ENCODE peak calls at places on chromosomes 6 and 20, in eight cellular contexts. Z is neural progenitor cell, K is A549, Y is PC-3, O is kidney, H is tibial artery, S is astrocyte, E is Panc1. Q is an unnamed sample.

GRCh38 chr6:166251196-166251595 is 57.0 kb downstream of the PRR18 start:
- DNase-seq in O (no peak), Z (no peak), K (no peak), E (no peak), H (no peak), S (no peak), Y (no peak), Q (no peak)

GRCh38 chr6:106750146-106750900 is 120.9 kb downstream of the QRSL1 start:
- DNase-seq in O (no peak), S (peak; percentile 4), E (no peak), K (no peak), Y (no peak), Z (no peak), H (no peak), Q (no peak)

GRCh38 chr6:27872634-27873028 is 39.6 kb downstream of the OR2B2 start:
- DNase-seq in H (no peak), E (no peak), Z (no peak), Y (no peak), S (no peak), O (no peak), K (no peak), Q (no peak)

GRCh38 chr20:50320910-50321796 is 130.5 kb downstream of the CEBPB start:
- DNase-seq in H (peak; percentile 98), S (peak; percentile 96), O (peak; percentile 97), E (no peak), Z (peak; percentile 85), K (peak; percentile 89), Y (peak; percentile 98), Q (no peak)

GRCh38 chr6:133835901-133836300 is 53.0 kb upstream of the TCF21 start:
- DNase-seq in E (no peak), Z (no peak), K (peak; percentile 52), H (no peak), S (no peak), Y (peak; percentile 4), O (no peak), Q (no peak)

GRCh38 chr6:35094183-35094582 is 47.0 kb downstream of the TCP11 start:
- DNase-seq in S (no peak), K (no peak), Z (no peak), H (no peak), O (no peak), Y (no peak), E (no peak), Q (no peak)

GRCh38 chr6:20699402-20699801 is 165.1 kb downstream of the CDKAL1 start:
- DNase-seq in K (no peak), S (no peak), E (no peak), Z (no peak), Y (no peak), O (no peak), H (no peak), Q (no peak)

GRCh38 chr6:111173946-111174345 is 86.6 kb downstream of the SLC16A10 start:
- DNase-seq in H (no peak), E (no peak), Z (no peak), O (no peak), K (no peak), S (no peak), Y (no peak), Q (peak; percentile 91)

GRCh38 chr6:36678488-36679042 is at the start of gene CDKN1A:
- DNase-seq in E (no peak), S (peak; percentile 78), H (peak; percentile 98), K (peak; percentile 86), Y (peak; percentile 92), Z (peak; percentile 97), O (peak; percentile 97), Q (peak; percentile 92)

GRCh38 chr6:14635933-14636599 is 518.5 kb downstream of the CD83 start:
- DNase-seq in O (no peak), Z (no peak), H (no peak), S (no peak), K (no peak), E (no peak), Y (no peak), Q (no peak)

GRCh38 chr6:168366473-168366872 is 46.9 kb upstream of the DACT2 start:
- DNase-seq in O (no peak), Z (no peak), S (no peak), H (no peak), E (no peak), Y (no peak), K (no peak), Q (no peak)

DNA sequence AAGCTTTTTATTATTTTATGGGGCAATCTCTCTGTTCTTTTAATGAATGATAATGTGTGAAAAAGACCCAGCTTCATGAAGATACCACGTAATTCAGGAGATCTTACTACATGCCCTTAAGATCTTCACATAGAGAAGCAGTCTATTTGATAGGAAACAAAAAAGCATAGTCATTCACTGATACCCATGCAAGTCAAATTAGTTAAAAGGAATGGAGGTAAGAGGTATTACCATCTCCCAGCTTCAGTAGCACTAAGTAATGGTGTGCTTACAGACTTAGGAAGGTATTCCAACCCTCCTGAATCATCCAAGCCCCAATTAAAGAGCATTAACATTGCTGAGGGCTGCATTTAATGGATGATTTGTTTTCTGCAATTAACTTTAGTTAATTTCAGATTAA is 364.7 kb downstream of the SYNE1 start:
- DNase-seq in K (no peak), Z (no peak), H (no peak), O (no peak), Y (no peak), E (no peak), S (peak; percentile 62), Q (no peak)
- H3K4me1 ChIP-seq in K (peaks cover 12% of the 10 kb centered on the region), Z (no peaks in the 10 kb centered on the region), H (peaks cover 86% of the 10 kb centered on the region), O (peaks cover 8% of the 10 kb centered on the region), Y (peaks cover 53% of the 10 kb centered on the region), E (no peaks in the 10 kb centered on the region), S (peaks cover 32% of the 10 kb centered on the region), Q (peaks cover 39% of the 10 kb centered on the region)

DNA sequence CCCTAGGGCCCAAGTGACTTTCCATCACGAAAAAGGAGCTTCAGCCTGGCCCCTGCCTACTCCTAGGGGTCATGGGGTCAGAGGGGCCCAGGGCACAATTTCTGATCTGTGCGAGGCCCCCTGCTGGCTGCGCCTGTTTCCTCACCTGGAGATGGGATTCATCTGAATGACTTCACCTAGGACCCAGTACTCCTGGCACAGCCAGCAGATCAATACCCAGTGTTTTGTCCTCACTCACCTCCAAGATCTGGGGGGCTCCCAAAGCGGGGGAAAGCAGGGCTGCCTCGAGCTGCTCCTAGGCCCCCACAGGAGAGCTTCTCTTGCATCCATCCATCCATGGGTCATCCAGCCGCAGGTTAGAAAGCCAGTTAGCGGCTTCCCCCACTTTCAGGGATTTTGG is 33.8 kb downstream of the CD40 start:
- DNase-seq in Z (peak; percentile 42), E (no peak), S (no peak), Y (peak; percentile 21), H (no peak), O (no peak), K (peak; percentile 14), Q (no peak)
- TF ChIP-seq CTCF in Z (peak; percentile 57), E (peak; percentile 81), S (no peak), Y (peak; percentile 80), H (no peak), O (no peak), K (peak; percentile 42), Q (peak; percentile 52)

DNA sequence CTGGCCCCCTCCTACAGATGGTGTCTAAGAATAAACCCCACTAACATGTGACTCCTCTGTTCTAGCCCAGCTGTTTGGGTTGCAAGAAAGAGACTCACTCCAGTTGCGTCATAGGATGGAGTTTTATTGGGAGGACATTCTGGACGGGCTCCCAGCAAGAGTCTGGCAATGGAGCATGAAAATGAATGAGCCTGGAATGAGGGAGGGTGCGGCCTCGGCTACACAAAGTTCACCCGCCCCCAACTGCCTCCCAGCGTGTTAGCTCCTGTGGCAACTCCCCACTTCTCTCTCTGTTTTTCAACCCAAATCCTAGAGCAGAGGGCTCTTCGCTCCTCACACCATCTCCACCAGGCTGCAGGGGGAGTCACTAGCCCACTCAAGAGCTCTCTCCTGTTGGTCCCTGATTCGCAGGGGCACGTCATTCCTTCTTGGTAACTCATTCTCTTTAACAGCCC is 5.1 kb upstream of the ADAM33 start:
- DNase-seq in S (peak; percentile 89), Y (peak; percentile 72), E (no peak), O (peak; percentile 89), H (peak; percentile 92), K (no peak), Z (no peak), Q (peak; percentile 52)
- H3K4me3 ChIP-seq in S (no peak overlapping the region), Y (no peak overlapping the region), E (no peak overlapping the region), O (no peak overlapping the region), H (no peak overlapping the region), K (no peak overlapping the region), Z (no peak overlapping the region), Q (no peak overlapping the region)

GRCh38 chr20:44897133-44897532 is 11.6 kb downstream of the YWHAB start:
- DNase-seq in Y (no peak), S (no peak), O (no peak), H (no peak), K (no peak), Z (no peak), E (no peak), Q (no peak)
- H3K4me1 ChIP-seq in Y (no peaks in the 10 kb centered on the region), S (peaks cover 8% of the 10 kb centered on the region), O (peaks cover 9% of the 10 kb centered on the region), H (peaks cover 79% of the 10 kb centered on the region), K (peaks cover 7% of the 10 kb centered on the region), Z (no peaks in the 10 kb centered on the region), E (peaks cover under 1% of the 10 kb centered on the region), Q (peaks cover 16% of the 10 kb centered on the region)

GRCh38 chr20:38498909-38499308 is 26.3 kb downstream of the RALGAPB start:
- DNase-seq in Y (peak; percentile 10), O (no peak), E (no peak), Z (no peak), H (no peak), S (no peak), K (no peak), Q (no peak)

GRCh38 chr20:38501858-38502431 is 29.3 kb downstream of the RALGAPB start:
- DNase-seq in Z (no peak), Y (no peak), K (no peak), S (no peak), H (no peak), O (no peak), E (no peak), Q (no peak)

GRCh38 chr20:38499366-38499765 is 26.7 kb downstream of the RALGAPB start:
- DNase-seq in K (no peak), Z (no peak), H (no peak), S (no peak), E (no peak), O (no peak), Y (no peak), Q (no peak)

DNA sequence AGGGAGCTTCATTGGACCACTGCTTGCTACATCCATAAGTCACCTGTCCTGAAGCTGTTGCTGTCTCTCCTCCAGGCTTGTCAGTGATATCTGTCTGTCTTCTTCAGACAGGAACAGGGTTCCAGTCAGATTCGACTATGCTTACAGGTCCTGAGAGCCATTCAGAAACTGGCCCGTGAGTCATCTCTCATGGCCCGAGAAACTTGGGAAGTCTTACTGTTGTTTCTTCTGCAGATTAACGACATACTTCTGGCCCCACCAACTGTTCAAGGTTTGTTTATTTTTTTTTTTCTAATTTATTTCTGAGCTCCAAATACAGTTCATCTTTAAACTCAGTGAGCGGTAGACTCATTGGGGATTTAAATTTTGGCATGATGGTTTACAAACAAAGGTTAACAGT is 24.6 kb downstream of the RALGAPB start:
- DNase-seq in S (peak; percentile 30), O (no peak), Z (no peak), K (no peak), Y (no peak), H (no peak), E (no peak), Q (no peak)
- TF ChIP-seq CTCF in S (no peak), O (no peak), Z (no peak), K (no peak), Y (no peak), H (no peak), E (no peak), Q (no peak)

GRCh38 chr6:149861603-149862423 is 2.3 kb downstream of the LRP11 start:
- DNase-seq in E (no peak), K (no peak), H (no peak), O (no peak), Y (no peak), Z (no peak), S (no peak), Q (no peak)
- H3K4me3 ChIP-seq in E (peak overlapping the region; percentile 75), K (peak overlapping the region; percentile 65), H (no peak overlapping the region), O (peak overlapping the region; percentile 18), Y (peak overlapping the region; percentile 79), Z (no peak overlapping the region), S (peak overlapping the region; percentile 70), Q (peak overlapping the region; percentile 92)

GRCh38 chr6:53302678-53303360 is 45.9 kb downstream of the ELOVL5 start:
- DNase-seq in Y (peak; percentile 92), S (peak; percentile 97), O (no peak), Z (no peak), H (no peak), E (no peak), K (peak; percentile 51), Q (peak; percentile 70)
- H3K4me1 ChIP-seq in Y (peaks cover 55% of the 10 kb centered on the region), S (peaks cover 39% of the 10 kb centered on the region), O (peaks cover 26% of the 10 kb centered on the region), Z (peaks cover 33% of the 10 kb centered on the region), H (peaks cover 57% of the 10 kb centered on the region), E (peaks cover 82% of the 10 kb centered on the region), K (peaks cover 72% of the 10 kb centered on the region), Q (peaks cover 22% of the 10 kb centered on the region)

Q was measured in A673.